ENCODE peak calls at places on chromosomes 1 and 21, in ten cellular contexts. H, F, V, K, Y, I, P, B, O and E are unnamed samples.

GRCh38 chr1:7454052-7454815 is 316.9 kb upstream of the VAMP3 start:
- DNase-seq in H (peak; percentile 51), F (no peak), V (peak; percentile 45), K (no peak), Y (peak; percentile 61), I (peak; percentile 8), P (no peak), B (no peak), O (no peak), E (no peak)

GRCh38 chr1:95388041-95388440 is 154.0 kb downstream of the RWDD3 start:
- DNase-seq in H (no peak), F (peak; percentile 53), V (no peak), K (no peak), Y (no peak), I (no peak), P (no peak), B (no peak), O (no peak), E (no peak)

GRCh38 chr1:111620412-111620971 is 903 bp downstream of the RAP1A start:
- DNase-seq in H (no peak), F (no peak), V (no peak), K (no peak), Y (peak; percentile 53), I (no peak), P (no peak), B (no peak), O (no peak), E (no peak)

GRCh38 chr1:4021153-4021894 is 121.3 kb upstream of the C1orf174 start:
- DNase-seq in H (no peak), F (no peak), V (no peak), K (no peak), Y (no peak), I (no peak), P (no peak), B (no peak), O (no peak), E (no peak)

GRCh38 chr1:241077386-241078147 is 279.4 kb downstream of the RGS7 start:
- DNase-seq in H (no peak), F (no peak), V (peak; percentile 3), K (no peak), Y (peak; percentile 21), I (no peak), P (no peak), B (no peak), O (no peak), E (no peak)

GRCh38 chr1:198047913-198048312 is 108.9 kb upstream of the NEK7 start:
- DNase-seq in H (no peak), F (no peak), V (no peak), K (no peak), Y (no peak), I (no peak), P (no peak), B (no peak), O (no peak), E (no peak)

GRCh38 chr1:42955311-42956063 is 3.2 kb downstream of the SLC2A1 start:
- DNase-seq in H (no peak), F (no peak), V (no peak), K (no peak), Y (no peak), I (no peak), P (no peak), B (no peak), O (no peak), E (no peak)

GRCh38 chr1:3149277-3149676 is 80.3 kb downstream of the PRDM16 start:
- DNase-seq in H (no peak), F (no peak), V (no peak), K (no peak), Y (no peak), I (no peak), P (no peak), B (no peak), O (no peak), E (no peak)

GRCh38 chr1:69483219-69483618 is 84.5 kb upstream of the LRRC7 start:
- DNase-seq in H (no peak), F (no peak), V (no peak), K (no peak), Y (no peak), I (no peak), P (no peak), B (no peak), O (no peak), E (no peak)

GRCh38 chr1:70887936-70888335 is 159.7 kb downstream of the PTGER3 start:
- DNase-seq in H (no peak), F (no peak), V (no peak), K (peak; percentile 33), Y (no peak), I (no peak), P (no peak), B (no peak), O (no peak), E (no peak)

GRCh38 chr1:75811211-75811981 is 14.7 kb downstream of the MSH4 start:
- DNase-seq in H (no peak), F (no peak), V (no peak), K (no peak), Y (peak; percentile 16), I (no peak), P (no peak), B (no peak), O (no peak), E (no peak)

GRCh38 chr21:44763050-44763378 is 38.6 kb downstream of the UBE2G2 start:
- DNase-seq in H (no peak), F (no peak), V (no peak), K (no peak), Y (no peak), I (no peak), P (no peak), B (no peak), O (no peak), E (no peak)

GRCh38 chr1:11485191-11485590 is 6.2 kb downstream of the DISP3 start:
- DNase-seq in H (no peak), F (no peak), V (no peak), K (no peak), Y (no peak), I (no peak), P (no peak), B (no peak), O (no peak), E (no peak)

GRCh38 chr1:20601123-20601825 is 12.4 kb downstream of the CDA start:
- DNase-seq in H (no peak), F (no peak), V (no peak), K (no peak), Y (peak; percentile 75), I (no peak), P (no peak), B (no peak), O (no peak), E (no peak)

GRCh38 chr1:47584249-47584648 is 146.4 kb downstream of the FOXD2 start:
- DNase-seq in H (no peak), F (no peak), V (no peak), K (no peak), Y (no peak), I (no peak), P (no peak), B (no peak), O (no peak), E (no peak)

GRCh38 chr21:46154155-46154954 is 1.0 kb downstream of the FTCD start:
- DNase-seq in H (peak; percentile 28), F (no peak), V (no peak), K (peak; percentile 30), Y (peak; percentile 2), I (peak; percentile 1), P (no peak), B (no peak), O (no peak), E (no peak)

GRCh38 chr1:110508038-110508437 is 10.9 kb downstream of the KCNA10 start:
- DNase-seq in H (peak; percentile 68), F (no peak), V (no peak), K (peak; percentile 82), Y (peak; percentile 39), I (no peak), P (no peak), B (no peak), O (no peak), E (peak; percentile 39)

GRCh38 chr1:53332833-53333232 is 5.0 kb upstream of the LRP8 start:
- DNase-seq in H (no peak), F (no peak), V (no peak), K (peak; percentile 26), Y (no peak), I (no peak), P (no peak), B (no peak), O (no peak), E (no peak)

GRCh38 chr1:235865565-235866206 is 1.0 kb downstream of the LYST start:
- DNase-seq in H (no peak), F (no peak), V (no peak), K (no peak), Y (no peak), I (no peak), P (no peak), B (no peak), O (no peak), E (no peak)

GRCh38 chr1:38430949-38431348 is 384.4 kb upstream of the POU3F1 start:
- DNase-seq in H (no peak), F (no peak), V (no peak), K (no peak), Y (no peak), I (no peak), P (no peak), B (no peak), O (no peak), E (no peak)

GRCh38 chr1:15543589-15544568 is 17.2 kb downstream of the DNAJC16 start:
- DNase-seq in H (no peak), F (no peak), V (no peak), K (no peak), Y (no peak), I (no peak), P (no peak), B (no peak), O (no peak), E (no peak)

GRCh38 chr1:92500552-92500951 is 13.8 kb upstream of the GFI1 start:
- DNase-seq in H (no peak), F (no peak), V (no peak), K (no peak), Y (no peak), I (no peak), P (no peak), B (no peak), O (no peak), E (no peak)

GRCh38 chr1:8681911-8682310 is 135.5 kb downstream of the RERE start:
- DNase-seq in H (no peak), F (no peak), V (no peak), K (no peak), Y (no peak), I (no peak), P (no peak), B (no peak), O (no peak), E (no peak)

GRCh38 chr1:155463865-155464264 is 98.7 kb downstream of the ASH1L start:
- DNase-seq in H (no peak), F (no peak), V (peak; percentile 56), K (no peak), Y (peak; percentile 35), I (no peak), P (no peak), B (no peak), O (no peak), E (no peak)

GRCh38 chr1:169148472-169149252 is 42.2 kb downstream of the ATP1B1 start:
- DNase-seq in H (no peak), F (no peak), V (peak; percentile 23), K (no peak), Y (no peak), I (no peak), P (no peak), B (no peak), O (no peak), E (no peak)

GRCh38 chr1:56468472-56468871 is 110.9 kb downstream of the PLPP3 start:
- DNase-seq in H (no peak), F (no peak), V (peak; percentile 13), K (no peak), Y (no peak), I (no peak), P (no peak), B (no peak), O (no peak), E (no peak)